ENCODE peak calls at places on chromosomes 3 and 15, in eight cellular contexts. V, E, Q, B, F, N, U and Z are unnamed samples.

GRCh38 chr3:69819283-69819682 is 80.0 kb downstream of the MITF start:
- DNase-seq in Q (peak; percentile 24), E (no peak), V (no peak), B (no peak), U (peak; percentile 69), N (no peak), F (no peak), Z (no peak)

GRCh38 chr15:57436166-57436565 is 59.9 kb downstream of the CGNL1 start:
- DNase-seq in F (no peak), N (no peak), V (no peak), E (no peak), U (no peak), B (no peak), Q (no peak), Z (no peak)

GRCh38 chr15:61063875-61064320 is 165.2 kb downstream of the RORA start:
- DNase-seq in U (no peak), N (no peak), V (no peak), F (no peak), E (no peak), B (no peak), Q (peak; percentile 45), Z (peak; percentile 40)

GRCh38 chr15:68408526-68408925 is 23.4 kb downstream of the ITGA11 start:
- DNase-seq in V (no peak), B (no peak), E (peak; percentile 4), N (no peak), Q (peak; percentile 1), U (peak; percentile 40), F (no peak), Z (no peak)

GRCh38 chr3:157354722-157355121 is 81.9 kb upstream of the PTX3 start:
- DNase-seq in N (no peak), Q (no peak), U (no peak), F (no peak), B (peak; percentile 15), V (no peak), E (no peak), Z (no peak)

GRCh38 chr15:62619526-62619925 is 423.0 kb upstream of the TPM1 start:
- DNase-seq in E (no peak), F (no peak), V (no peak), N (no peak), U (no peak), Q (no peak), B (no peak), Z (no peak)

GRCh38 chr3:69385723-69386483 is at the start of gene FRMD4B:
- DNase-seq in U (peak; percentile 84), N (peak; percentile 95), Q (peak; percentile 62), V (no peak), B (no peak), F (peak; percentile 41), E (peak; percentile 86), Z (peak; percentile 65)

GRCh38 chr3:64186667-64187064 is 38.6 kb downstream of the PRICKLE2 start:
- DNase-seq in E (no peak), U (no peak), F (no peak), N (no peak), B (no peak), Q (no peak), V (no peak), Z (no peak)

GRCh38 chr3:8767181-8767666 is 2.2 kb downstream of the OXTR start:
- DNase-seq in Q (no peak), U (no peak), V (no peak), F (no peak), N (peak; percentile 79), B (no peak), E (no peak), Z (no peak)

GRCh38 chr15:39108021-39108420 is 472.9 kb upstream of the THBS1 start:
- DNase-seq in V (no peak), B (no peak), U (no peak), E (no peak), N (no peak), Q (no peak), F (no peak), Z (no peak)

GRCh38 chr3:184316792-184317191 is 2.4 kb downstream of the EIF4G1 start:
- DNase-seq in B (no peak), U (no peak), N (no peak), E (no peak), Q (no peak), V (no peak), F (no peak), Z (no peak)

GRCh38 chr3:100650651-100651611 is 41.5 kb downstream of the ADGRG7 start:
- DNase-seq in Q (no peak), B (no peak), F (peak; percentile 11), V (peak; percentile 13), N (no peak), U (no peak), E (no peak), Z (no peak)

GRCh38 chr15:25684521-25685215 is 178.5 kb downstream of the ATP10A start:
- DNase-seq in U (peak; percentile 85), Q (no peak), B (no peak), N (no peak), E (no peak), F (no peak), V (no peak), Z (no peak)

GRCh38 chr15:58398643-58399042 is 33.1 kb upstream of the LIPC start:
- DNase-seq in V (no peak), E (no peak), Q (no peak), B (no peak), N (no peak), F (no peak), U (no peak), Z (no peak)

GRCh38 chr15:62648954-62649353 is 393.6 kb upstream of the TPM1 start:
- DNase-seq in Q (no peak), N (no peak), U (no peak), B (peak; percentile 18), V (no peak), E (no peak), F (no peak), Z (no peak)

GRCh38 chr3:42662813-42663535 is 9.5 kb downstream of the ZBTB47 start:
- DNase-seq in V (no peak), U (peak; percentile 59), E (no peak), B (no peak), F (no peak), Q (no peak), N (no peak), Z (no peak)

GRCh38 chr3:151873433-151873832 is at the start of gene SUCNR1:
- DNase-seq in B (no peak), V (no peak), F (no peak), N (no peak), E (no peak), U (no peak), Q (no peak), Z (no peak)

GRCh38 chr3:66762888-66763287 is 235.2 kb upstream of the KBTBD8 start:
- DNase-seq in B (no peak), E (no peak), V (no peak), N (no peak), U (no peak), F (no peak), Q (no peak), Z (no peak)

GRCh38 chr15:71532994-71533393 is 277.4 kb upstream of the NR2E3 start:
- DNase-seq in V (no peak), U (no peak), B (peak; percentile 10), Q (no peak), E (no peak), F (no peak), N (no peak), Z (no peak)

DNA sequence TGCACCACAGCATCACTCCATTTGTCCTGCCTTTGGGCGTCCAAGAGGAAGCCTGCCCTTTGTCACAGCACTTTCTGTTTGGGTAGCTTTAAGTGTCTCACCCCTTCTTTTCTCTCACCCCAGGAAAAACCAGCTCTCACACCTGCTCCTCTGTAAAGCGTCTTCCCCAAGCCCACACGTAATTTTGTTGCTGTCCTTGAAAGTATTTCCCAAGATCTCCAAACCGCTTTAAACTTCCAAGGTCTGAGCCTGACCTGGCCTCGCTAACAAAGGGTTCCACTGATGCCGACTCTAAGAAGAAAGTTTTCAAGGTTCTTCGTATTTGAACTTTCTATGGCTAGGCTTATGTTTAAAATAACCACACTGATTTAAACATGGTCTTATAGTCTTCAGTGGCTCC is 5.3 kb downstream of the ABHD2 start:
- DNase-seq in V (no peak), F (no peak), B (no peak), N (no peak), U (no peak), E (no peak), Q (no peak), Z (no peak)
- TF ChIP-seq POLR2AphosphoS5 in V (no peak), F (no peak), B (no peak), N (no peak), U (no peak), E (no peak), Q (no peak), Z (no peak)

DNA sequence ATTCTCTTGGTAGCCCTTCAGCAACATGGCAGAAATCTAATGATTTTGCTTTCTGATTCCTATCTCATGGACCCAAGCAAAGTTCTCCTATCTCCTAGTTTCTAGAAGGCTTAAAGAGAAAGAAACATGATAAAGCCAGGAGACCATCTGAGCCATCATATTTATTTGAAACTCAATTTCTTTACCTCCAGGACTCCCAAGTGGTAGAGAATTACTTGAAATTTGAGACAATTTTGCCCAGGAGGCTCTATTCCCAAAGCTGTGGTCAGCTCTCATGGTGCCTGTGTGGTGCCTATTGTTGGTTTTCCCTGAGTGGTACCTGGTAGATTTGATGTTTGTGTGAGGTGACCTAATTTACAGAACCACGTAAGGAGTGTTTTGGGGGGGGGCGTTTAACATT is 38.8 kb downstream of the CHP1 start:
- DNase-seq in N (no peak), U (no peak), V (no peak), Q (no peak), E (no peak), B (no peak), F (no peak), Z (no peak)
- TF ChIP-seq POLR2AphosphoS5 in N (no peak), U (no peak), V (no peak), Q (no peak), E (no peak), B (no peak), F (no peak), Z (no peak)

GRCh38 chr3:126997455-126998038 is 14.6 kb downstream of the PLXNA1 start:
- DNase-seq in N (peak; percentile 68), Q (no peak), E (no peak), U (no peak), F (no peak), B (no peak), V (no peak), Z (no peak)
- TF ChIP-seq POLR2AphosphoS5 in N (no peak), Q (no peak), E (no peak), U (no peak), F (no peak), B (no peak), V (no peak), Z (no peak)

GRCh38 chr3:145188079-145188785 is 972.8 kb downstream of the PLOD2 start:
- DNase-seq in U (no peak), F (no peak), E (no peak), V (no peak), B (no peak), Q (no peak), N (no peak), Z (no peak)

GRCh38 chr3:145191543-145191942 is 969.4 kb downstream of the PLOD2 start:
- DNase-seq in E (no peak), F (no peak), V (no peak), N (no peak), Q (no peak), U (no peak), B (no peak), Z (no peak)

DNA sequence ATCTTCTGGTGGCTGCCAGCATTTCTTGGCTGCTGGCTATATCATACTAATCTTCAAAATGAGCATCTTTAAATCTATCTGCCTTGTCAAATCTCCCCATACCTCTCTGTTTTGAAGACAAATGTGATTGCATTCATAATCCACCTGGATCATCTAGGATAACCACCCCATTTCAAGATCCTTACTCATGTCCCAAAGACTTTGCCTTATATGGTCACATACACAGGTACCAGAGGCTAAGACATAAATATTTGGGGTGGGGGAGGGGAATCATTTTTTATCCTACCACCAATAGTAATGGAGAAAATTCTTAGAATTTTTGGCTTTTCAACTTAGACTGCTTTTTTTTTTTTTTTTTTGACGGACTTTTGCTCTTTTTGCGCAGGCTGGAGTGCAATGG is 970.8 kb downstream of the PLOD2 start:
- DNase-seq in F (no peak), V (no peak), U (no peak), E (no peak), B (no peak), Q (no peak), N (no peak), Z (no peak)
- TF ChIP-seq POLR2AphosphoS5 in F (no peak), V (no peak), U (no peak), E (no peak), B (no peak), Q (no peak), N (no peak), Z (no peak)